ENCODE peak calls at places on chromosomes 7 and 10, in six cellular contexts. F is cardiac muscle cell, S is breast epithelium, U is IMR-90, Z is NB4, P is lower lobe of right lung. Y is an unnamed sample.

GRCh38 chr10:97519342-97519741 is 20.6 kb downstream of the UBTD1 start:
- DNase-seq in F (no peak), S (no peak), U (no peak), Z (peak; percentile 64), P (no peak), Y (no peak)

GRCh38 chr7:20219446-20220292 is 2.5 kb upstream of the MACC1 start:
- DNase-seq in F (no peak), S (peak; percentile 45), U (peak; percentile 99), Z (peak; percentile 100), P (peak; percentile 81), Y (peak; percentile 34)

GRCh38 chr10:119541046-119541445 is 1.5 kb downstream of the RGS10 start:
- DNase-seq in F (no peak), S (no peak), U (peak; percentile 40), Z (peak; percentile 72), P (no peak), Y (no peak)

GRCh38 chr10:46094197-46094500 is 48.1 kb upstream of the MSMB start:
- DNase-seq in F (no peak), S (no peak), U (no peak), Z (no peak), P (no peak), Y (no peak)

GRCh38 chr7:105779856-105780815 is 96.3 kb downstream of the ATXN7L1 start:
- DNase-seq in F (no peak), S (no peak), U (no peak), Z (no peak), P (no peak), Y (no peak)

GRCh38 chr10:5620223-5620721 is 46.1 kb downstream of the ASB13 start:
- DNase-seq in F (no peak), S (no peak), U (no peak), Z (no peak), P (peak; percentile 35), Y (no peak)

GRCh38 chr7:54778696-54779285 is 19.8 kb upstream of the SEC61G start:
- DNase-seq in F (no peak), S (no peak), U (peak; percentile 47), Z (no peak), P (no peak), Y (no peak)

GRCh38 chr7:33459340-33459751 is 330.0 kb downstream of the BBS9 start:
- DNase-seq in F (peak; percentile 69), S (no peak), U (peak; percentile 66), Z (peak; percentile 43), P (no peak), Y (peak; percentile 33)

GRCh38 chr7:129762387-129762969 is 151.0 kb downstream of the NRF1 start:
- DNase-seq in F (no peak), S (no peak), U (no peak), Z (no peak), P (no peak), Y (peak; percentile 76)

GRCh38 chr7:105799006-105799405 is 77.4 kb downstream of the ATXN7L1 start:
- DNase-seq in F (no peak), S (no peak), U (no peak), Z (no peak), P (no peak), Y (no peak)

GRCh38 chr10:87546971-87547413 is 42.3 kb downstream of the MINPP1 start:
- DNase-seq in F (no peak), S (no peak), U (no peak), Z (peak; percentile 4), P (no peak), Y (no peak)
- H3K4me3 ChIP-seq in F (no peak overlapping the region), S (no peak overlapping the region), U (no peak overlapping the region), Z (no peak overlapping the region), P (no peak overlapping the region), Y (no peak overlapping the region)

DNA sequence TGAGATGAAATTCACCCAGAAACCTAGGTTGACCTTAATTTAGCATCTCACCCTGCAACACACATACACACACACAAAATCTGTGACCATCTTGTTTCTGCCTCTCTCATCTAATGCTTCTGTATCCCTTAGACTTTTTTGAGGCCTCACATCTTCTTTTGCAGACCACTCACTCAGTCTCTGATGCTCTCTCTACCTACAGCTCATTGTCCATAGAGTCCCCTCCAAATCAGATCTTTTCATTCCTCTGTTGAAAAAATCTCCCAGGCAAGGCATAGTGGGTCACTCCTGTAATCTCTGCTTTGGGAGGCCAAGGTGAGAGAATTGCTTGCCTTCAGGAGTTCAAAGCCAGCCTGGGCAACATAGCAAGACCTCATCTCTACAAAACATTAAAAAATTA is 17.6 kb upstream of the PAX2 start:
- DNase-seq in F (no peak), S (no peak), U (no peak), Z (no peak), P (no peak), Y (no peak)
- TF ChIP-seq CTCF in F (no peak), S (no peak), U (no peak), Z (no peak), P (no peak), Y (no peak)

GRCh38 chr7:45116048-45116447 is 4.6 kb upstream of the TBRG4 start:
- DNase-seq in F (no peak), S (no peak), U (no peak), Z (no peak), P (no peak), Y (no peak)

GRCh38 chr7:45108863-45109262 is 2.6 kb downstream of the TBRG4 start:
- DNase-seq in F (no peak), S (no peak), U (no peak), Z (no peak), P (peak; percentile 18), Y (no peak)

GRCh38 chr7:45112648-45113047 is 1.2 kb upstream of the TBRG4 start:
- DNase-seq in F (no peak), S (no peak), U (peak; percentile 42), Z (no peak), P (no peak), Y (no peak)

GRCh38 chr7:45107356-45107755 is 4.1 kb downstream of the TBRG4 start:
- DNase-seq in F (no peak), S (no peak), U (no peak), Z (no peak), P (no peak), Y (no peak)

GRCh38 chr7:45111298-45112223 is at the start of gene TBRG4:
- DNase-seq in F (peak; percentile 97), S (peak; percentile 89), U (peak; percentile 91), Z (peak; percentile 99), P (peak; percentile 98), Y (peak; percentile 97)
- H3K4me3 ChIP-seq in F (peak within 1 kb of the TSS; percentile 78), S (peak within 1 kb of the TSS; percentile 72), U (peak within 1 kb of the TSS; percentile 86), Z (peak within 1 kb of the TSS; percentile 95), P (peak within 1 kb of the TSS; percentile 82), Y (peak within 1 kb of the TSS; percentile 80)

DNA sequence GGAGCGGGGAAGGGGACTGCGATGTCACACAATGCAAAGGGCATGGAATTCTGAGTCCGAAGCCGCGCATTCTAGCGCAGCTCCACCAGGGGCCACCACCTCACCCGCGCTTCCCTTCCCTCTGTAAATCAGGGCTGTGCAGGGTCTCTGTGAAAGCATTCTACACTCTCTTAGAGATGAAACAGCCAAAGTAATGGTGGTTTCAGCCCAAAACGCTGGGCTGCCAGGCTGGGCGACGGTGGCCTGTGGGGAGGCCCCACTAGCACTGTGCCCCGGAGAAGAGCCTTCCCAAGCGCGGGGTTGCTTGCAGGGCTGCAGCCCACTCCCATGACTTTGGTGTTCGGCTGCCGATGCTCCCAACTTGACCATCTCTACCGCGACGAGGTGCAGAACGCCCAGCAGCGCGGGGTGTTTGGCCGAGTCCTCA is 11.4 kb downstream of the ATG9B start:
- DNase-seq in F (peak; percentile 71), S (no peak), U (no peak), Z (peak; percentile 68), P (no peak), Y (peak; percentile 65)
- TF ChIP-seq CTCF in F (peak; percentile 73), S (peak; percentile 40), U (peak; percentile 54), Z (peak; percentile 86), P (peak; percentile 36), Y (peak; percentile 34)